ENCODE peak calls at places on chromosomes 2 and 18, in five cellular contexts. W is HepG2, L is HCT116, K is GM12878, B is H1. R is an unnamed sample.
A peak's percentile ranks its signal among the peaks of the same experiment; 100 is the strongest.

GRCh38 chr2:199982444-199982843 is 27.1 kb downstream of the MAIP1 start:
- DNase-seq in K (no peak), W (no peak), B (no peak), L (no peak), R (no peak)

GRCh38 chr18:54134053-54134452 is 90.4 kb downstream of the MBD2 start:
- DNase-seq in W (no peak), K (no peak), L (no peak), B (no peak), R (no peak)

GRCh38 chr18:79595876-79596374 is 83.7 kb upstream of the CTDP1 start:
- DNase-seq in W (no peak), K (no peak), L (no peak), B (no peak), R (no peak)

GRCh38 chr18:46071894-46072867 is at the start of gene PSTPIP2:
- DNase-seq in K (no peak), W (no peak), L (peak; percentile 22), B (no peak), R (peak; percentile 44)

GRCh38 chr2:205772983-205773382 is 90.7 kb downstream of the NRP2 start:
- DNase-seq in B (no peak), W (no peak), L (no peak), K (no peak), R (no peak)

GRCh38 chr2:53561155-53561554 is 206.4 kb upstream of the CHAC2 start:
- DNase-seq in B (no peak), K (no peak), W (no peak), L (no peak), R (no peak)

GRCh38 chr2:206873426-206873825 is 65.9 kb upstream of the CPO start:
- DNase-seq in K (no peak), W (no peak), B (no peak), L (no peak), R (peak; percentile 2)

GRCh38 chr18:31101148-31102019 is 837 bp downstream of the DSC2 start:
- DNase-seq in W (peak; percentile 37), L (no peak), B (no peak), K (no peak), R (peak; percentile 80)

GRCh38 chr2:864501-865106 is 86.0 kb upstream of the SNTG2 start:
- DNase-seq in K (no peak), W (no peak), L (no peak), B (no peak), R (no peak)

GRCh38 chr2:199659207-199659606 is 191.8 kb downstream of the FTCDNL1 start:
- DNase-seq in K (no peak), W (no peak), L (no peak), B (peak; percentile 38), R (peak; percentile 54)

GRCh38 chr2:158912765-158913164 is 55.7 kb upstream of the TANC1 start:
- DNase-seq in K (no peak), L (no peak), B (no peak), W (no peak), R (no peak)

GRCh38 chr2:68743531-68743930 is 8.9 kb downstream of the ARHGAP25 start:
- DNase-seq in K (no peak), L (no peak), B (no peak), W (no peak), R (no peak)

GRCh38 chr2:60530660-60531276 is 22.7 kb downstream of the BCL11A start:
- DNase-seq in K (no peak), L (no peak), W (peak; percentile 84), B (no peak), R (peak; percentile 56)

GRCh38 chr18:49768051-49768391 is 45.3 kb downstream of the ACAA2 start:
- DNase-seq in W (peak; percentile 18), L (peak; percentile 62), B (peak; percentile 69), K (no peak), R (peak; percentile 43)

GRCh38 chr2:42877532-42877931 is 85.1 kb upstream of the HAAO start:
- DNase-seq in L (no peak), W (no peak), B (no peak), K (no peak), R (no peak)

GRCh38 chr18:12883684-12884520 is at the start of gene PTPN2:
- DNase-seq in L (peak; percentile 82), B (peak; percentile 80), K (peak; percentile 77), W (peak; percentile 90), R (peak; percentile 94)

GRCh38 chr2:218323526-218324472 is 31.5 kb upstream of the TMBIM1 start:
- DNase-seq in W (peak; percentile 66), B (peak; percentile 29), L (no peak), K (no peak), R (no peak)

GRCh38 chr2:183383854-183384253 is 259.6 kb downstream of the NUP35 start:
- DNase-seq in B (no peak), W (no peak), K (peak; percentile 12), L (no peak), R (no peak)

GRCh38 chr2:80499095-80499494 is 194.5 kb upstream of the LRRTM1 start:
- DNase-seq in W (peak; percentile 18), L (peak; percentile 6), B (no peak), K (no peak), R (no peak)

GRCh38 chr2:220736778-220737177 is 835.3 kb downstream of the EPHA4 start:
- DNase-seq in K (no peak), W (no peak), B (no peak), L (peak; percentile 15), R (no peak)

GRCh38 chr2:47070155-47070919 is 84.8 kb downstream of the STPG4 start:
- DNase-seq in B (no peak), W (peak; percentile 72), L (no peak), K (no peak), R (no peak)

GRCh38 chr18:2536063-2536462 is 35.2 kb downstream of the METTL4 start:
- DNase-seq in K (no peak), L (no peak), W (no peak), B (no peak), R (no peak)

GRCh38 chr2:66432801-66433694 is 1.9 kb upstream of the MEIS1 start:
- DNase-seq in B (no peak), K (no peak), L (no peak), W (peak; percentile 89), R (peak; percentile 90)

GRCh38 chr2:113291191-113291590 is 12.5 kb upstream of the PAX8 start:
- DNase-seq in W (no peak), K (no peak), B (no peak), L (no peak), R (no peak)

GRCh38 chr2:203498161-203498560 is 36.9 kb downstream of the RAPH1 start:
- DNase-seq in L (peak; percentile 76), B (no peak), W (no peak), K (no peak), R (no peak)

GRCh38 chr2:1373794-1374193 is 39.5 kb upstream of the TPO start:
- DNase-seq in L (no peak), W (no peak), B (no peak), K (no peak), R (no peak)

GRCh38 chr2:225004531-225004930 is 37.7 kb downstream of the DOCK10 start:
- DNase-seq in K (no peak), L (no peak), B (no peak), W (no peak), R (no peak)

DNA sequence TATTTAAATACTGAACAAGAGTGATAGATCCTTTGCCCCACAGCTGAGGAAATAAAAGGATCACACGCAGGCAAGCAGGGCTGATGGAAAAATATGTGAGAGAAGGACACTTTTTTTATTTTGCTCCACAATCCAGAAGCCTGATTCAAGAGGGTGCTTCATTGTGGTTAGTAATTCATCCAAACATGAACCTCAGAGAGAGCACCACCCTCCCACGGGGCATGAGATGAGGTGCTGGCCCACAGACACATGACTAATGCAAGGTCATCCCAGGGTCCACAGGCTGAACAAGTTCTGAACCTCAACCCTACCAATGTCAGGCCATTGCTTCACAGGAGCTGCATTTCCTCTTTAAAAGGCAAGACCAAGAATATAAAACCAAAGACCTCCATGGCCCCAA is 239.6 kb downstream of the MREG start:
- DNase-seq in L (no peak), K (no peak), B (no peak), W (peak; percentile 41), R (no peak)
- TF ChIP-seq SRF in L (no peak), K (no peak), B (no peak), W (no peak), R (no peak)

GRCh38 chr2:101677657-101678056 is 19.9 kb upstream of the MAP4K4 start:
- DNase-seq in B (no peak), K (no peak), W (no peak), L (no peak), R (no peak)
- TF ChIP-seq RAD21 in B (no peak), K (no peak), W (no peak), L (no peak), R (no peak)

DNA sequence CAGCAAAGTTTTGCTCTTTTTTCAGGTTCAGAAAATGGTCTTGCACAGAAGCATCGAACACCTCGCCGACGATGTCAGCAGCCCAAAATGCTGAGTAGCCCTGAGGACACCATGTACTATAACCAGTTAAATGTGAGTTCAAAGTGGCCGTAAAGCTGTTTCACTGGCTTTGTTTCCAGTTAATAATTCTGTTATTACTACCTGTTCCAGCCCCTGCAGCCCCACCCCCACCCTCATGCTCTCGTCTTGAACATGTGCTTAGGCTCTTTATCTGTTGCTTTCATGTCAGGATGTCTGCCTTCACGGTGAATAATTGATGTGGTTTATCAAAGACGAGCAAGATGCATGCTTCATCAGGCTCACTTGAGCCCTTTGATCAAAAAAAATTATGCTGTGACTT is 63.5 kb upstream of the SP5 start:
- DNase-seq in L (no peak), K (no peak), W (no peak), B (no peak), R (no peak)
- TF ChIP-seq SRF in L (no peak), K (no peak), W (no peak), B (no peak), R (no peak)

GRCh38 chr2:15668611-15669305 is 77.1 kb downstream of the DDX1 start:
- DNase-seq in L (no peak), K (no peak), W (peak; percentile 54), B (no peak), R (no peak)
- TF ChIP-seq RAD21 in L (no peak), K (no peak), W (no peak), B (no peak), R (no peak)

DNA sequence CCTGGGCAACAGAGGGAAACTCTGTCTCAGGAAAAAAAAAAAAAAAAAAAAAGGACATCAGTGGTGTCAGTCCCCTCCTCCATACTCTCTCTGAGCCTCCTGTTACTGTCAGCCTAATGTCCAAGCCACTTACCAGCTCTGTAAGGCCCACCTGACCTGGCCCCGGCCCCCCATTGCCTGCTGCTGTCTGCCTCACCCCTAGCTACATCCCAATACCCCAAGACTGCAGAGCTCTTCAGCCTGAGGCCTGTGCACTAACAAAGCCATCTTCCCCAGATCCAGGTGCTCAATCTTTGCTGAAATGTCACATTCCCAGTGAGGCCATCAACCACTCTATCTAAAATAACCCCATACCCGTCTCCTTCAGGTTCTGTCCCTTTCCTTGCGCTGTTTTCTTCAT is 5.7 kb downstream of the ARMC9 start:
- DNase-seq in B (no peak), L (no peak), K (no peak), W (no peak), R (no peak)
- TF ChIP-seq SRF in B (no peak), L (no peak), K (no peak), W (no peak), R (no peak)

GRCh38 chr2:133334923-133335322 is 233.3 kb downstream of the NCKAP5 start:
- DNase-seq in B (no peak), L (no peak), W (no peak), K (no peak), R (no peak)
- TF ChIP-seq RAD21 in B (no peak), L (no peak), W (no peak), K (no peak), R (no peak)

GRCh38 chr2:127951031-127951430 is 65.3 kb upstream of the AMMECR1L start:
- DNase-seq in B (no peak), W (no peak), L (no peak), K (no peak), R (no peak)
- TF ChIP-seq SRF in B (no peak), W (no peak), L (no peak), K (no peak), R (no peak)

GRCh38 chr2:151162185-151162584 is 99.5 kb downstream of the RBM43 start:
- DNase-seq in L (no peak), K (no peak), W (no peak), B (no peak), R (no peak)
- TF ChIP-seq RAD21 in L (peak; percentile 49), K (no peak), W (no peak), B (peak; percentile 61), R (no peak)

R was measured in K562.